ENCODE peak calls at places on chromosomes 3 and 15, in five cellular contexts. One of them, this sample, is unnamed.

GRCh38 chr3:192915306-192915705 is 2.4 kb downstream of the MB21D2 start:
- DNase-seq in brain microvascular endothelial cell: peak
- DNase-seq in HL-60: no peak
- DNase-seq in keratinocyte: no peak
- DNase-seq in HCT116: no peak
- DNase-seq in this sample: no peak

GRCh38 chr15:66802087-66803001 is 100.3 kb downstream of the SMAD6 start:
- DNase-seq in HL-60: no peak
- DNase-seq in keratinocyte: no peak
- DNase-seq in HCT116: no peak
- DNase-seq in brain microvascular endothelial cell: peak
- DNase-seq in this sample: no peak

GRCh38 chr3:11170052-11170770 is 15.9 kb downstream of the HRH1 start:
- DNase-seq in HL-60: no peak
- DNase-seq in HCT116: no peak
- DNase-seq in brain microvascular endothelial cell: no peak
- DNase-seq in keratinocyte: no peak
- DNase-seq in this sample: no peak

GRCh38 chr3:143548449-143548848 is 299.8 kb downstream of the SLC9A9 start:
- DNase-seq in brain microvascular endothelial cell: no peak
- DNase-seq in keratinocyte: no peak
- DNase-seq in HL-60: no peak
- DNase-seq in HCT116: no peak
- DNase-seq in this sample: no peak

GRCh38 chr3:186477033-186477432 is 67.1 kb downstream of the CRYGS start:
- DNase-seq in brain microvascular endothelial cell: no peak
- DNase-seq in HL-60: no peak
- DNase-seq in HCT116: no peak
- DNase-seq in keratinocyte: no peak
- DNase-seq in this sample: no peak

GRCh38 chr3:159263750-159264561 is 462.1 kb downstream of the MFSD1 start:
- DNase-seq in HL-60: no peak
- DNase-seq in HCT116: peak
- DNase-seq in keratinocyte: no peak
- DNase-seq in brain microvascular endothelial cell: peak
- DNase-seq in this sample: no peak

GRCh38 chr15:28273468-28273867 is 48.5 kb downstream of the HERC2 start:
- DNase-seq in brain microvascular endothelial cell: peak
- DNase-seq in HCT116: no peak
- DNase-seq in keratinocyte: no peak
- DNase-seq in HL-60: no peak
- DNase-seq in this sample: no peak

GRCh38 chr3:58560771-58561311 is 16.4 kb downstream of the FAM107A start:
- DNase-seq in brain microvascular endothelial cell: peak
- DNase-seq in HCT116: no peak
- DNase-seq in keratinocyte: peak
- DNase-seq in HL-60: no peak
- DNase-seq in this sample: peak

GRCh38 chr3:170864525-170865208 is 5.3 kb downstream of the RPL22L1 start:
- DNase-seq in HL-60: no peak
- DNase-seq in HCT116: no peak
- DNase-seq in keratinocyte: no peak
- DNase-seq in brain microvascular endothelial cell: no peak
- DNase-seq in this sample: no peak

GRCh38 chr3:94226058-94226457 is 163.2 kb downstream of the NSUN3 start:
- DNase-seq in HCT116: no peak
- DNase-seq in HL-60: no peak
- DNase-seq in brain microvascular endothelial cell: peak
- DNase-seq in keratinocyte: no peak
- DNase-seq in this sample: no peak

GRCh38 chr15:82849556-82850241 is 40.3 kb downstream of the WHAMM start:
- DNase-seq in HCT116: peak
- DNase-seq in HL-60: peak
- DNase-seq in brain microvascular endothelial cell: peak
- DNase-seq in keratinocyte: peak
- DNase-seq in this sample: no peak

GRCh38 chr3:74787008-74787407 is 172.5 kb upstream of the CNTN3 start:
- DNase-seq in brain microvascular endothelial cell: no peak
- DNase-seq in keratinocyte: no peak
- DNase-seq in HCT116: no peak
- DNase-seq in HL-60: no peak
- DNase-seq in this sample: no peak

GRCh38 chr15:44775923-44776322 is 39.6 kb downstream of the TRIM69 start:
- DNase-seq in HCT116: no peak
- DNase-seq in keratinocyte: no peak
- DNase-seq in HL-60: no peak
- DNase-seq in brain microvascular endothelial cell: no peak
- DNase-seq in this sample: no peak

GRCh38 chr3:53581671-53582070 is 87.3 kb downstream of the CACNA1D start:
- DNase-seq in HL-60: no peak
- DNase-seq in brain microvascular endothelial cell: no peak
- DNase-seq in HCT116: no peak
- DNase-seq in keratinocyte: no peak
- DNase-seq in this sample: no peak

GRCh38 chr3:195546130-195546560 is 3.0 kb upstream of the PPP1R2 start:
- DNase-seq in keratinocyte: peak
- DNase-seq in HL-60: no peak
- DNase-seq in HCT116: peak
- DNase-seq in brain microvascular endothelial cell: peak
- DNase-seq in this sample: no peak

GRCh38 chr3:158091526-158091925 is 14.7 kb downstream of the SHOX2 start:
- DNase-seq in HL-60: no peak
- DNase-seq in HCT116: no peak
- DNase-seq in brain microvascular endothelial cell: no peak
- DNase-seq in keratinocyte: no peak
- DNase-seq in this sample: no peak

GRCh38 chr3:69276884-69277283 is 109.0 kb downstream of the FRMD4B start:
- DNase-seq in brain microvascular endothelial cell: no peak
- DNase-seq in HCT116: no peak
- DNase-seq in HL-60: no peak
- DNase-seq in keratinocyte: no peak
- DNase-seq in this sample: no peak

GRCh38 chr3:127074900-127075360 is 92.0 kb downstream of the PLXNA1 start:
- DNase-seq in brain microvascular endothelial cell: peak
- DNase-seq in HL-60: no peak
- DNase-seq in HCT116: no peak
- DNase-seq in keratinocyte: peak
- DNase-seq in this sample: peak

GRCh38 chr15:59299919-59300617 is 72.6 kb downstream of the MYO1E start:
- DNase-seq in brain microvascular endothelial cell: peak
- DNase-seq in keratinocyte: peak
- DNase-seq in HCT116: peak
- DNase-seq in HL-60: peak
- DNase-seq in this sample: no peak

GRCh38 chr15:57751177-57751800 is 44.8 kb downstream of the POLR2M start:
- DNase-seq in brain microvascular endothelial cell: peak
- DNase-seq in HL-60: no peak
- DNase-seq in HCT116: no peak
- DNase-seq in keratinocyte: no peak
- DNase-seq in this sample: no peak

GRCh38 chr3:108914774-108915641 is 38.7 kb downstream of the GUCA1C start:
- DNase-seq in HCT116: peak
- DNase-seq in brain microvascular endothelial cell: peak
- DNase-seq in HL-60: peak
- DNase-seq in keratinocyte: peak
- DNase-seq in this sample: no peak

GRCh38 chr15:22808240-22808639 is 21.8 kb downstream of the NIPA1 start:
- DNase-seq in HCT116: no peak
- DNase-seq in keratinocyte: no peak
- DNase-seq in brain microvascular endothelial cell: no peak
- DNase-seq in HL-60: no peak
- DNase-seq in this sample: no peak

GRCh38 chr3:192481638-192482037 is 245.7 kb downstream of the FGF12 start:
- DNase-seq in HCT116: no peak
- DNase-seq in HL-60: no peak
- DNase-seq in brain microvascular endothelial cell: no peak
- DNase-seq in keratinocyte: no peak
- DNase-seq in this sample: no peak

GRCh38 chr15:23372284-23372683 is 17.7 kb downstream of the GOLGA8S start:
- DNase-seq in HCT116: no peak
- DNase-seq in brain microvascular endothelial cell: no peak
- DNase-seq in HL-60: no peak
- DNase-seq in keratinocyte: no peak
- DNase-seq in this sample: no peak

GRCh38 chr3:155356594-155357370 is 63.3 kb upstream of the STRIT1 start:
- DNase-seq in brain microvascular endothelial cell: no peak
- DNase-seq in keratinocyte: no peak
- DNase-seq in HCT116: no peak
- DNase-seq in HL-60: no peak
- DNase-seq in this sample: no peak

GRCh38 chr3:106829206-106829605 is 548.0 kb upstream of the CCDC54 start:
- DNase-seq in keratinocyte: no peak
- DNase-seq in brain microvascular endothelial cell: no peak
- DNase-seq in HCT116: no peak
- DNase-seq in HL-60: no peak
- DNase-seq in this sample: no peak

GRCh38 chr15:60912984-60913697 is 316.0 kb downstream of the RORA start:
- DNase-seq in keratinocyte: no peak
- DNase-seq in HCT116: no peak
- DNase-seq in brain microvascular endothelial cell: no peak
- DNase-seq in HL-60: no peak
- DNase-seq in this sample: no peak

GRCh38 chr3:111617912-111618601 is 22.9 kb upstream of the ZBED2 start:
- DNase-seq in brain microvascular endothelial cell: no peak
- DNase-seq in HCT116: no peak
- DNase-seq in HL-60: no peak
- DNase-seq in keratinocyte: no peak
- DNase-seq in this sample: peak

GRCh38 chr3:68893600-68894239 is 38.6 kb downstream of the TAFA4 start:
- DNase-seq in HL-60: no peak
- DNase-seq in brain microvascular endothelial cell: peak
- DNase-seq in HCT116: no peak
- DNase-seq in keratinocyte: no peak
- DNase-seq in this sample: no peak

GRCh38 chr15:81480645-81481053 is 106.6 kb upstream of the TMC3 start:
- DNase-seq in HL-60: no peak
- DNase-seq in brain microvascular endothelial cell: peak
- DNase-seq in HCT116: peak
- DNase-seq in keratinocyte: peak
- DNase-seq in this sample: no peak
- TF ChIP-seq CTCF in HL-60: peak
- TF ChIP-seq CTCF in brain microvascular endothelial cell: peak
- TF ChIP-seq CTCF in HCT116: peak
- TF ChIP-seq CTCF in keratinocyte: no peak
- TF ChIP-seq CTCF in this sample: peak

DNA sequence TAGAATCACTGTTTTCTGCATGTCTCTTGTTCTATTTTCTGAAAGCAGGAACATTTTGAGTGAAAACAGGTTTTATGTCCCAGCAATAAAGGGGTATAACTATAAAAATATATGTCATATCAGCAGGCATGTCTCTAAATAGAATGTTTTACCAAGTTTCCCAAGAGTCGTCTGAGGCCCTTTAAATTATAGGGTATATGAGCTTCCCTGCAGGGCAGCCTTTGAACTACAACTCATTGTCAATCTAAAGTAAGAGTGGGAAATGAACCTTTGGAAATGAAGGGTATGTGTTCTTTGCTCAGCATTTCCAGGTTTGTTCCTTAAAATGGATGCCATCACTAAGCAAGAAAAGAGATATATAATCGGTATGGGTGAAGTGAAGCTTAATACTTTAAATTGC is 138.6 kb downstream of the LSAMP start:
- DNase-seq in HCT116: no peak
- DNase-seq in brain microvascular endothelial cell: no peak
- DNase-seq in HL-60: no peak
- DNase-seq in keratinocyte: no peak
- DNase-seq in this sample: no peak
- TF ChIP-seq CTCF in HCT116: peak
- TF ChIP-seq CTCF in brain microvascular endothelial cell: peak
- TF ChIP-seq CTCF in HL-60: no peak
- TF ChIP-seq CTCF in keratinocyte: no peak
- TF ChIP-seq CTCF in this sample: peak

GRCh38 chr3:72664576-72664975 is 183.7 kb downstream of the SHQ1 start:
- DNase-seq in HL-60: no peak
- DNase-seq in brain microvascular endothelial cell: no peak
- DNase-seq in keratinocyte: no peak
- DNase-seq in HCT116: no peak
- DNase-seq in this sample: no peak

GRCh38 chr3:72664171-72664570 is 184.1 kb downstream of the SHQ1 start:
- DNase-seq in keratinocyte: no peak
- DNase-seq in HCT116: no peak
- DNase-seq in HL-60: no peak
- DNase-seq in brain microvascular endothelial cell: no peak
- DNase-seq in this sample: no peak

GRCh38 chr3:72666444-72666755 is 181.8 kb downstream of the SHQ1 start:
- DNase-seq in keratinocyte: no peak
- DNase-seq in HCT116: no peak
- DNase-seq in brain microvascular endothelial cell: no peak
- DNase-seq in HL-60: no peak
- DNase-seq in this sample: no peak

GRCh38 chr3:72665103-72665502 is 183.1 kb downstream of the SHQ1 start:
- DNase-seq in keratinocyte: no peak
- DNase-seq in HCT116: no peak
- DNase-seq in brain microvascular endothelial cell: no peak
- DNase-seq in HL-60: no peak
- DNase-seq in this sample: no peak

GRCh38 chr3:72665701-72666443 is 182.4 kb downstream of the SHQ1 start:
- DNase-seq in HL-60: no peak
- DNase-seq in brain microvascular endothelial cell: peak
- DNase-seq in keratinocyte: no peak
- DNase-seq in HCT116: no peak
- DNase-seq in this sample: no peak
- TF ChIP-seq CTCF in HL-60: no peak
- TF ChIP-seq CTCF in brain microvascular endothelial cell: peak
- TF ChIP-seq CTCF in keratinocyte: peak
- TF ChIP-seq CTCF in HCT116: peak
- TF ChIP-seq CTCF in this sample: peak

GRCh38 chr3:73624363-73625123 is at the start of gene PDZRN3:
- DNase-seq in HL-60: no peak
- DNase-seq in keratinocyte: no peak
- DNase-seq in brain microvascular endothelial cell: peak
- DNase-seq in HCT116: no peak
- DNase-seq in this sample: peak

GRCh38 chr3:73625124-73625665 is 454 bp upstream of the PDZRN3 start:
- DNase-seq in HCT116: no peak
- DNase-seq in keratinocyte: no peak
- DNase-seq in brain microvascular endothelial cell: peak
- DNase-seq in HL-60: no peak
- DNase-seq in this sample: no peak

GRCh38 chr3:73623316-73623715 is 1.4 kb downstream of the PDZRN3 start:
- DNase-seq in brain microvascular endothelial cell: no peak
- DNase-seq in HCT116: no peak
- DNase-seq in keratinocyte: no peak
- DNase-seq in HL-60: no peak
- DNase-seq in this sample: no peak

GRCh38 chr3:73622135-73622534 is 2.6 kb downstream of the PDZRN3 start:
- DNase-seq in keratinocyte: no peak
- DNase-seq in brain microvascular endothelial cell: no peak
- DNase-seq in HL-60: no peak
- DNase-seq in HCT116: no peak
- DNase-seq in this sample: no peak

DNA sequence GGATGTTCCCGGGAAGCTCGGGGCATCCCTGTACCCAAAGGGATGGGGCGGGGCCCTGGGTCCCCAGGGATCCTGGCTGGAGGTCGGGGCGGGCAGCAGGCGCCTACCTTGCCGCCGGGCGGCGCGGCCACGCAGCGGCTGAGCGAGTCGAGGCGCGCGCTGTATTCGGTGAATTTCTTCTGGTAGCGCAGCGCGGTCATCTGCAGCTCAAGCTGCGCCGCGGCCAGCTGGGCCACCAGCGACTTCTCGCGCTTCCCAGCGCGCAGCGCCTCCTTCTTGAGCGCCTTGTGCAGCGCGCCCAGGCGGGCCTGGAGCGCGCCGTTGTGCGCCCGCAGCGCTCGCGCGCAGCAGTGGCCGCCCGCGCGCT is 762 bp downstream of the PDZRN3 start:
- DNase-seq in HL-60: no peak
- DNase-seq in keratinocyte: no peak
- DNase-seq in HCT116: no peak
- DNase-seq in brain microvascular endothelial cell: peak
- DNase-seq in this sample: no peak
- TF ChIP-seq CTCF in HL-60: no peak
- TF ChIP-seq CTCF in keratinocyte: no peak
- TF ChIP-seq CTCF in HCT116: no peak
- TF ChIP-seq CTCF in brain microvascular endothelial cell: no peak
- TF ChIP-seq CTCF in this sample: peak